ENCODE peak calls at places on chromosomes 16 and 17, in seven cellular contexts. F is tibial nerve, P is GM13976, W is AG09309, Y is GM12865, L is endothelial cell, Z is fibroblast of the aortic adventitia. M is an unnamed sample.

GRCh38 chr16:86018487-86018886 is 119.5 kb downstream of the IRF8 start:
- DNase-seq in F (peak), P (no peak), W (no peak), Y (peak), L (no peak), Z (peak), M (peak)

GRCh38 chr17:3740611-3741073 is 16.9 kb downstream of the HASPIN start:
- DNase-seq in F (no peak), P (peak), W (no peak), Y (peak), L (no peak), Z (no peak), M (no peak)

GRCh38 chr17:59521465-59522126 is 43.8 kb upstream of the DHX40 start:
- DNase-seq in F (peak), P (peak), W (no peak), Y (peak), L (peak), Z (peak), M (peak)

GRCh38 chr17:39763046-39763800 is 25.5 kb downstream of the GRB7 start:
- DNase-seq in F (no peak), P (no peak), W (no peak), Y (no peak), L (no peak), Z (peak), M (peak)

GRCh38 chr16:67709050-67709449 is 10.1 kb downstream of the GFOD2 start:
- DNase-seq in F (no peak), P (no peak), W (no peak), Y (no peak), L (no peak), Z (no peak), M (no peak)

GRCh38 chr17:28291780-28292330 is 27.1 kb upstream of the TMEM97 start:
- DNase-seq in F (no peak), P (no peak), W (no peak), Y (no peak), L (no peak), Z (no peak), M (no peak)

GRCh38 chr17:50872710-50873424 is 6.7 kb upstream of the TOB1 start:
- DNase-seq in F (no peak), P (no peak), W (no peak), Y (peak), L (no peak), Z (peak), M (peak)

GRCh38 chr16:6265956-6266355 is 1066.7 kb upstream of the RBFOX1 start:
- DNase-seq in F (no peak), P (no peak), W (no peak), Y (no peak), L (no peak), Z (no peak), M (no peak)

GRCh38 chr16:23174622-23175021 is 7.9 kb upstream of the SCNN1G start:
- DNase-seq in F (no peak), P (no peak), W (no peak), Y (no peak), L (peak), Z (peak), M (peak)

GRCh38 chr16:31471875-31472558 is at the start of gene TGFB1I1:
- DNase-seq in F (peak), P (no peak), W (no peak), Y (no peak), L (no peak), Z (peak), M (peak)

DNA sequence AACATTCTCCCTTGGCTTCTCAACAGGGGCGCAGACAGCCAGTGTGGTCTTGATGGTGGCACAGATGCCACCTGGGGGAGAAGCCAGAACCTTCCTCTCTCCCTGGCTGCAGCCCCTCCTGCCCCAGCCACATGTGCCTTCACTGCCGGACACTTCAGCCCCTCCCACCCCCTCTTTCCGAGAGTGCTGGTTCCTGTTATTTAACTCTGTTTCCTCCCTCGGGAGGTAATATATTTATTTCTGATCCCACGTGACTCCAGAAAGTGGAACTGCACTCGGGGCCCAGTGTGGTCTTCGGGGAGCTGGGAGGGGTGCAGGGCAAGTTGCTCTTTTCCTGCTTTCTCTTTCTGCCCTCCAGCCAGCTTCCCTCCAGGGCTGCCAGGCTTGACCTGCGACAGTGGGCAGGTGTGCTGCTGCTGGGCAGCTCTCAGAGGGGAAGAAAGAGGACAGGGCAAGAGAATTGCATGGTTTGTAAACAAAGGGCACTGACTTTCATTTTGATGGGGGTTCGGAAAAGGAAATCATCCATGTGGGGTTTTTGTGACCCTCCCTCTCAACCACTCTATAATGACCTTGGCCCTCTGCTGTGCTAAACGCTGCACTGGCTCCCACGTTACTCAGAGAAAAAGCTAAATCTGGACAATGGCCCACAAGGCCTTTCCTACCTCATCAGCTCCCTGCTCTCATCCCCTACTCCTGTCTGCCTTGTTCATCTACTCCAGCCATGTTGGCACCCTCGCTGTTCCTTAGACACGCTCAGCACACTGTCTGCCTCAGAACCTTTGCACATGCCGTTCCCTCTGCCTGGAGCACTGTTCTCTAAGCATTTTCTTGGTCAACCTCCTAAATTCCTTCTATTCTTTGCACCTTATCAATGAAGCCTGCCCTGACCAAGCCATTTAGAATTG is 8.2 kb upstream of the CIITA start:
- DNase-seq in F (peak), P (peak), W (no peak), Y (peak), L (no peak), Z (no peak), M (no peak)
- TF ChIP-seq CTCF in F (no peak), P (no peak), W (no peak), Y (no peak), L (no peak), Z (no peak), M (no peak)

GRCh38 chr16:7313170-7313569 is 19.5 kb upstream of the RBFOX1 start:
- DNase-seq in F (peak), P (no peak), W (no peak), Y (no peak), L (peak), Z (no peak), M (no peak)
- TF ChIP-seq CTCF in F (peak), P (no peak), W (peak), Y (peak), L (peak), Z (peak), M (no peak)

DNA sequence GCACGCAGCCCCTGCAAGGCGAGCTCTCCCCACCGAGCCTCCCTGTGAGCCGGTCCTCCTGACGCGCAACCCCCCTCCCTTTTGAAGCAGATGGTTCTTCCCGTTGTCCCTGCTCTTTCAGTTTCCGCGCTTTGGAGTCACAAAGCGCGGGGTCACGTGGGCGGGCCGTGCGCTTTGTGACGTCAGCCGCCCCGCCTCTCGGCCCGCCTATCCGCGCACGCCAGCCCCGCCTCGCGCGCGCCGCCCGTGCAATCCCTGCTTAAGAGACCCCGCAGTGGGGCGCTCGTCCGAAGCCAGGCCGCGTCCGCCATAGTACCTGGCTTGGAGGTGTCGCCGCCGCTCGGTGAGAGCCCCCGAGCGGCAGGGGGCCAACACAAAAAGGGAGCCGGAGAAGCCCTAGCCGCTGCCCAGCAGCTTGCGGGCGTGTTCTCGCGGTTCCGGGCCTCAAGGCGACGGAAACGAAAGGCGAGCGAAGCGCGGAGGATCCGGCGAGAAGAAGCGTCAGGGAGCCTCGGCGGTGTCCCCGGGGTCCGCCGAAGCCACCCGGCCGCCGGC is at the start of gene RBBP6:
- DNase-seq in F (peak), P (peak), W (peak), Y (peak), L (peak), Z (peak), M (peak)
- TF ChIP-seq CTCF in F (peak), P (peak), W (peak), Y (peak), L (no peak), Z (peak), M (no peak)

GRCh38 chr17:66855204-66855603 is 20.3 kb downstream of the CACNG5 start:
- DNase-seq in F (no peak), P (no peak), W (no peak), Y (peak), L (no peak), Z (no peak), M (no peak)
- TF ChIP-seq CTCF in F (no peak), P (no peak), W (peak), Y (peak), L (peak), Z (peak), M (peak)

DNA sequence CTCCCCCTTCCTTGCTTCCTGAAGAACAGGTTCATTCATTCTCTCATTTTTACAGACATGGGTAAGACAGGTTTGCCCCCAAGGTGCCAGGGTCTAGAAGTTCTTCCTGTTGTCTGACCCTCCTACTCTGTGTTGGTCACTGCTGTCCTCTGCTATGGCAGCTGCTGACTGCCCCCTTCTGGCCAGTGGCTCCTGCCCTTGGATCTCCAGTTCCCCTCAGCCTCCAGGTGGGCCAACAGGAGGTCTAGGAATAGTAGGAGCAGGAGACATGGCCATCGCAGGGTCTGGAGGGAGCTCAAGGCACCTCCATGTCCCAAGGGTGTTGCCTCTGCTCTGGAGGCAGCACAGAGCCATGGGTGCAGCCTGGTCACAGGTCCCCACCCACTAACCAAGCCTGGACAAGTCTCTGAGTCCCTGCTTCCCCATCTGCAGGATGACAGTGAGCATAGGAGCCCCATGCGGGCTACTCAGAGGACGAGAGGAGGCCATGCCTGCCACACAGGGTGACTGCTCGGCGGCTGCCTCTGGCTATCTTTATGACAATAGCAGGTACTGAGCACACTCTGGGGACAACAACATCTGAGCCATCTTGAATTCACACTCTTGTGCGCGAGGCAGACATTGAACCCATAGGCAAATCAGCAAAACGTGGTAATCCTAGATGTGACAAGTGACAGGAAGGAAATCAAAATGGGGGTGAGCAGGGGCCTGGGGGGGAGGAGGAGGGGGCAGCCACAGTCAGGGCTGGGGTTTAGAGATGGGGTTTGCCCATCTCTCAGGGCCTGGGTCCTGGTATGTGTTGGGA is 27.0 kb upstream of the NXPH3 start:
- DNase-seq in F (peak), P (peak), W (no peak), Y (peak), L (peak), Z (peak), M (peak)
- TF ChIP-seq CTCF in F (peak), P (peak), W (peak), Y (peak), L (peak), Z (peak), M (peak)

M was measured in fibroblast of pulmonary artery.